ENCODE peak calls at places on chromosomes 2 and 18, in seven cellular contexts. X is fibroblast of the aortic adventitia, J is AG04449, V is right lobe of liver, C is choroid plexus epithelial cell, T is AG09319, D is Calu3. M is an unnamed sample.

GRCh38 chr2:118371500-118371899 is 283.2 kb downstream of the INSIG2 start:
- DNase-seq in V (peak), X (peak), D (peak), T (no peak), J (no peak), C (peak), M (peak)

GRCh38 chr2:4992226-4992625 is 700.0 kb upstream of the SOX11 start:
- DNase-seq in D (no peak), V (no peak), C (peak), T (no peak), J (no peak), X (no peak), M (no peak)

GRCh38 chr2:23626701-23627181 is 241.8 kb downstream of the KLHL29 start:
- DNase-seq in T (no peak), C (no peak), J (no peak), D (no peak), X (no peak), V (no peak), M (no peak)

GRCh38 chr2:2175381-2176090 is 155.5 kb downstream of the MYT1L start:
- DNase-seq in X (no peak), D (no peak), C (no peak), J (no peak), V (no peak), T (no peak), M (no peak)

GRCh38 chr18:25289040-25289631 is 62.8 kb downstream of the ZNF521 start:
- DNase-seq in D (no peak), J (peak), C (peak), X (peak), V (no peak), T (peak), M (peak)

GRCh38 chr18:22684268-22684667 is 248.9 kb upstream of the RBBP8 start:
- DNase-seq in T (no peak), D (no peak), C (no peak), J (no peak), X (no peak), V (no peak), M (peak)

GRCh38 chr2:134623046-134623445 is 95.8 kb downstream of the TMEM163 start:
- DNase-seq in T (no peak), J (no peak), D (no peak), X (no peak), C (no peak), V (no peak), M (no peak)

GRCh38 chr2:179393481-179393880 is 128.8 kb upstream of the SESTD1 start:
- DNase-seq in T (no peak), D (no peak), C (no peak), V (no peak), X (no peak), J (no peak), M (peak)

GRCh38 chr2:1318366-1319009 is 94.8 kb upstream of the TPO start:
- DNase-seq in X (no peak), D (no peak), V (no peak), C (peak), J (no peak), T (no peak), M (no peak)

GRCh38 chr2:10222-10875 is 36.0 kb downstream of the FAM110C start:
- DNase-seq in X (peak), D (no peak), V (no peak), C (no peak), J (no peak), T (no peak), M (no peak)

GRCh38 chr2:40043191-40043590 is 264.1 kb upstream of the THUMPD2 start:
- DNase-seq in J (no peak), X (no peak), D (no peak), C (peak), T (no peak), V (no peak), M (peak)

GRCh38 chr2:172944794-172945510 is 130.7 kb upstream of the MAP3K20 start:
- DNase-seq in X (no peak), T (no peak), J (no peak), D (no peak), V (no peak), C (no peak), M (no peak)

GRCh38 chr2:197254776-197255521 is 55.6 kb downstream of the ANKRD44 start:
- DNase-seq in V (no peak), D (no peak), C (no peak), J (no peak), T (no peak), X (no peak), M (no peak)

GRCh38 chr2:174465327-174465726 is 21.5 kb downstream of the GPR155 start:
- DNase-seq in J (no peak), T (no peak), C (peak), V (no peak), D (no peak), X (no peak), M (no peak)

GRCh38 chr2:152553518-152553917 is 163.7 kb downstream of the PRPF40A start:
- DNase-seq in C (no peak), J (no peak), D (no peak), X (no peak), V (no peak), T (no peak), M (no peak)

GRCh38 chr2:157194097-157194688 is 63.3 kb upstream of the GALNT5 start:
- DNase-seq in C (peak), X (peak), T (no peak), J (no peak), D (peak), V (no peak), M (peak)

GRCh38 chr2:8575011-8575750 is 106.7 kb upstream of the ID2 start:
- DNase-seq in X (no peak), T (no peak), V (no peak), C (no peak), J (no peak), D (no peak), M (peak)

GRCh38 chr2:164815071-164815793 is 26.4 kb downstream of the COBLL1 start:
- DNase-seq in J (no peak), T (no peak), X (no peak), C (no peak), V (no peak), D (no peak), M (no peak)

GRCh38 chr2:16393483-16394071 is 272.1 kb downstream of the CYRIA start:
- DNase-seq in V (no peak), T (no peak), J (no peak), D (no peak), C (no peak), X (no peak), M (no peak)
- TF ChIP-seq CTCF in V (no peak), T (no peak), J (no peak), D (no peak), C (no peak), X (no peak), M (no peak)

GRCh38 chr2:73986085-73986680 is 1.5 kb downstream of the TET3 start:
- DNase-seq in D (no peak), C (no peak), V (no peak), T (no peak), X (no peak), J (no peak), M (no peak)

GRCh38 chr2:73985318-73986084 is 791 bp downstream of the TET3 start:
- DNase-seq in C (no peak), J (no peak), D (peak), X (no peak), T (no peak), V (peak), M (no peak)

GRCh38 chr2:73984922-73985317 is 210 bp downstream of the TET3 start:
- DNase-seq in T (no peak), X (no peak), C (no peak), V (peak), J (no peak), D (peak), M (no peak)

GRCh38 chr2:73987948-73988700 is 3.4 kb downstream of the TET3 start:
- DNase-seq in X (no peak), V (no peak), D (no peak), J (no peak), T (no peak), C (no peak), M (no peak)

GRCh38 chr2:73987109-73987947 is 2.6 kb downstream of the TET3 start:
- DNase-seq in V (peak), D (peak), C (peak), X (no peak), T (no peak), J (no peak), M (no peak)
- TF ChIP-seq CTCF in V (peak), D (no peak), C (peak), X (no peak), T (peak), J (peak), M (no peak)

GRCh38 chr2:10020001-10020400 is 23.3 kb upstream of the KLF11 start:
- DNase-seq in T (no peak), C (no peak), X (no peak), V (no peak), D (no peak), J (no peak), M (no peak)

GRCh38 chr2:10019174-10019971 is 24.0 kb upstream of the KLF11 start:
- DNase-seq in X (no peak), T (no peak), J (no peak), D (no peak), V (peak), C (no peak), M (peak)

GRCh38 chr2:10022464-10022863 is 20.9 kb upstream of the KLF11 start:
- DNase-seq in C (no peak), V (peak), J (no peak), D (no peak), X (no peak), T (no peak), M (no peak)

GRCh38 chr2:10022041-10022421 is 21.3 kb upstream of the KLF11 start:
- DNase-seq in D (no peak), J (no peak), X (no peak), C (no peak), T (no peak), V (no peak), M (no peak)

GRCh38 chr2:10022886-10023662 is 20.3 kb upstream of the KLF11 start:
- DNase-seq in D (no peak), V (no peak), T (no peak), X (no peak), C (no peak), J (no peak), M (no peak)
- TF ChIP-seq CTCF in D (no peak), V (peak), T (peak), X (no peak), C (peak), J (peak), M (peak)

DNA sequence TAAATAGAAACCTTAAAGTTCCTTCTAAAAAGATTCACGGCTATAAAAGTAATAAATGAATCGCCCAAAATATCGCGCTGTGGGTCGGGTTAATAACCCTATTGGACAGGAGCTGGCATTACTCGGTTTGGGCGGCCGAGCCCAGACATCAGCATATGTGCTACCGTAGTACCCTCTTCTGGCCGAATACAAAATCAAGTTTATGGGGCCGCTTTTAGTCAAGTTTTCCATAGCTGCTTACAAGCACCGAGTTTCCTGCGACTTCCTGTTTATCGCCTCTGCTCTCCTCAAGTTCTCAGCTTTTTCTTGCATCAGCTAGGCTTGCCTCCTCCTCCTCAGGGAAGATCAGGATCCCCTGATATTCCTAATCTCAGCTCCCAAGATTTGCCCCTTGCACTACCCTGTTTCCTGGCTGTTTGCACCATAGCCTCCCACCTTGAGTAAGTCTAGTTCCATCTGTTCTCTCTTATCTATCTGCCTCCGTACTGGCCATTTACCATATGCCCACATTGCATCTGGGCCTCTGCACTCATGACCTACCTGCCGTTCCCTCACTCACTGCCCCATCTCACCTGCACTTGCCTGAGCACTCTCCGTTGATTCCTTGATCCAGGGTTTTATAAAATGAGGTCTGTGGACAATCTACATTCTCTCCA is 56.1 kb downstream of the SLC35F5 start:
- DNase-seq in D (no peak), V (no peak), J (no peak), T (no peak), C (no peak), X (no peak), M (no peak)
- TF ChIP-seq CTCF in D (no peak), V (peak), J (no peak), T (no peak), C (no peak), X (no peak), M (no peak)

DNA sequence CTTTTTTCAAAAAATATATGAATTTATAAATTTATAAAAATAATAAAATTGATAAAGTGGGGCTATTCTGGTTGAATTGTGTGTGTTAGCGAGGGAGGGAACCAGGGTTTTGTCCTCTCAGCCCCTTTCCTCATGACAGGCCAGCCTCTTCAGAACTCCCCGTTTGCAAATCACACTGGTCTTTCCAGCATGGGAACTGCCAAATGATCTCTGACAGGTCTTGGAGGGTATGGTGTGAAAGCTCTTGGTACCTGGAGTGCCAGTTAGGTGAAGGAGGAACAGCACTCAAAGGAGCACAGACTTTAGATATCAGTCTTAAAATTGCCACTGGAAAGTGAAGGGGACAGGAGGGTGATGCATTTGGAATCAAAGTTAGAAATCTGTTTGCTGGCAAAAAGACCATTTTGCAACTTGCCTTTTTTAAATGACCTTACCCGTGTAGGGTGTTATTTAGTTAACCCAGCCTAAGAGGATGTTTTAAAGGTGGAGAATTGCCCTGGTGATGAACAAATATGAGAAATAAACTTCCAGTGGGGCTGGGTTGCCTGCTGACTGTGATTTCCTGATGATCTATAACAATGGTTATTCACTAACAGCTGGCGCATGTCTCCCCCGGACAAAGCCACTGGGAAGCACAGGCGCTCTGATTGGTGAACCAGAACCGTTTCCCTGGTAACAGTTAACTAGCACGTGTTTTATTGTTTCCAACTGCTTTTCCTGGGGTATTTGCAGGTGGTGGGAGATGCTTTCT is 85.3 kb upstream of the EFEMP1 start:
- DNase-seq in X (peak), C (peak), D (no peak), T (peak), V (no peak), J (peak), M (peak)
- TF ChIP-seq CTCF in X (no peak), C (no peak), D (no peak), T (no peak), V (no peak), J (no peak), M (no peak)

GRCh38 chr18:75687626-75688025 is 260.1 kb upstream of the SMIM21 start:
- DNase-seq in V (no peak), J (no peak), C (no peak), X (no peak), T (no peak), D (no peak), M (no peak)

GRCh38 chr18:75694292-75694691 is 266.8 kb upstream of the SMIM21 start:
- DNase-seq in T (no peak), J (no peak), D (no peak), C (no peak), X (no peak), V (no peak), M (no peak)

DNA sequence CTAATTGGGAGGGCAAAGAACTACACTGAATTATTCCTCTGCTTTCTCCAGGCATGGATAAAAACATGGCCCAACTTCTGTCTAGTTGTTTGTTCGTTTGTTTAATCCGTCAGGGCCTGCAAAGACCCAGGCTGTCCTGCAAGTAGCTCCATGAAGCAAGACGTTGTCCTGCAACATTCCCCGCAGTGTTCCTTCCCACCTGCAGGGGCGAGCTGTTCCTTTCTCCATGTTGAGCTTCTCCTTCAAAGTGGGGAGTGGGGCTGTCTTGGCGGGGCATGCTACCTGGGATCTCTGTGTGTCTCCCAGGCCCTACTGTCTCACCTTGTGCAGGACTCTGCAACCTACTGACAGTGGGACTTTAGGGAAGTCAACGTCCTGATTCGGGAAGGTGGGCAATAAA is 264.0 kb upstream of the SMIM21 start:
- DNase-seq in D (no peak), V (no peak), J (no peak), T (no peak), C (no peak), X (no peak), M (no peak)
- TF ChIP-seq CTCF in D (no peak), V (no peak), J (no peak), T (no peak), C (no peak), X (no peak), M (no peak)

GRCh38 chr2:27729198-27729597 is 42.3 kb upstream of the MRPL33 start:
- DNase-seq in J (no peak), T (no peak), D (no peak), C (peak), X (no peak), V (no peak), M (no peak)
- TF ChIP-seq CTCF in J (no peak), T (no peak), D (no peak), C (no peak), X (no peak), V (no peak), M (no peak)

GRCh38 chr2:65035544-65035943 is 20.7 kb upstream of the CEP68 start:
- DNase-seq in X (no peak), D (no peak), T (no peak), V (no peak), J (no peak), C (no peak), M (no peak)

GRCh38 chr2:65031341-65032015 is 24.7 kb upstream of the CEP68 start:
- DNase-seq in J (no peak), C (no peak), V (no peak), D (peak), X (peak), T (no peak), M (no peak)

GRCh38 chr2:65032016-65032975 is 23.9 kb upstream of the CEP68 start:
- DNase-seq in V (no peak), C (no peak), T (no peak), X (peak), D (no peak), J (no peak), M (no peak)

GRCh38 chr2:65030933-65031332 is 25.3 kb upstream of the CEP68 start:
- DNase-seq in C (no peak), T (no peak), X (no peak), D (no peak), J (no peak), V (no peak), M (no peak)

GRCh38 chr2:65033178-65033577 is 23.0 kb upstream of the CEP68 start:
- DNase-seq in J (no peak), D (peak), T (no peak), V (no peak), X (peak), C (peak), M (no peak)
- TF ChIP-seq CTCF in J (no peak), D (no peak), T (peak), V (peak), X (no peak), C (peak), M (peak)

M was measured in fibroblast of mammary gland.